ENCODE peak calls at places on chromosomes 2 and 18, in six cellular contexts. N is HCT116, T is K562, H is H1, A is HepG2, C is SK-N-SH. D is an unnamed sample.

GRCh38 chr2:39704540-39704939 is 38.8 kb downstream of the TMEM178A start:
- DNase-seq in N (no peak), T (no peak), H (no peak), A (peak), C (no peak), D (no peak)

GRCh38 chr2:18473241-18473841 is 87.1 kb downstream of the RDH14 start:
- DNase-seq in N (no peak), T (peak), H (no peak), A (no peak), C (no peak), D (no peak)

GRCh38 chr2:31384351-31384750 is 30.2 kb downstream of the XDH start:
- DNase-seq in N (peak), T (no peak), H (no peak), A (no peak), C (no peak), D (no peak)

GRCh38 chr2:234204480-234204879 is 154.0 kb downstream of the SPP2 start:
- DNase-seq in N (no peak), T (no peak), H (no peak), A (no peak), C (no peak), D (no peak)

GRCh38 chr2:28348149-28348567 is 44.5 kb upstream of the FOSL2 start:
- DNase-seq in N (no peak), T (no peak), H (no peak), A (no peak), C (no peak), D (no peak)

GRCh38 chr2:131366643-131367042 is 2.7 kb upstream of the RAB6D start:
- DNase-seq in N (no peak), T (no peak), H (no peak), A (no peak), C (no peak), D (no peak)

GRCh38 chr18:72444756-72445155 is 99.4 kb downstream of the CBLN2 start:
- DNase-seq in N (no peak), T (no peak), H (no peak), A (no peak), C (no peak), D (no peak)

GRCh38 chr18:12278765-12279682 is 24.9 kb downstream of the CIDEA start:
- DNase-seq in N (no peak), T (no peak), H (peak), A (peak), C (no peak), D (no peak)

GRCh38 chr18:7319161-7319560 is 88.3 kb downstream of the LRRC30 start:
- DNase-seq in N (no peak), T (no peak), H (no peak), A (no peak), C (no peak), D (no peak)

GRCh38 chr18:73511751-73512525 is 635.7 kb downstream of the FBXO15 start:
- DNase-seq in N (no peak), T (no peak), H (no peak), A (no peak), C (no peak), D (no peak)

GRCh38 chr2:239310401-239311061 is 90.3 kb downstream of the HDAC4 start:
- DNase-seq in N (no peak), T (no peak), H (peak), A (no peak), C (no peak), D (no peak)

GRCh38 chr2:240831594-240832204 is 11.7 kb upstream of the KIF1A start:
- DNase-seq in N (no peak), T (no peak), H (peak), A (no peak), C (peak), D (no peak)

GRCh38 chr2:31317387-31317786 is 83.4 kb downstream of the EHD3 start:
- DNase-seq in N (no peak), T (no peak), H (no peak), A (no peak), C (no peak), D (no peak)

GRCh38 chr2:205776720-205777119 is 94.4 kb downstream of the NRP2 start:
- DNase-seq in N (no peak), T (no peak), H (no peak), A (no peak), C (no peak), D (no peak)

GRCh38 chr2:192298664-192299063 is 103.9 kb upstream of the TMEFF2 start:
- DNase-seq in N (no peak), T (no peak), H (no peak), A (no peak), C (no peak), D (no peak)

DNA sequence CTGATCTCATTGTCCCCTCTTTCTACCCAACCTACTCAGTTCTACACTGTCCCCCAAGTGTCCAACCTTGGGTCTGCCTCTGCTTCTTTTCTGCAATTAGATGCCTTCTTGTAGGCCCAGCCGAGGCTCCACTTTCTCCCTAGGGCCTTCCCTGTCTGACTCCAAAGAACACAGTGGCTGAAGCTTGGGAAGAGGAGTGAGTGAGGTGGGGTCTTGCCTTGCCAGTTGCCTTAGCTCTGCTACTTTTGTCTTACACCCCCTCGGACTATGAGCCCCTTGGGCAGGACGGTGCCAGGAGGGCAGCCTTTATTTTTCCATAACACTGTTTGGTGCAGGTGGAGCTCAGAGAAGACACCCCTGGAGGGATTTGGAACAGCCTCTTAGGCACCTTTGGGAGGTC is 345.1 kb downstream of the CYP26B1 start:
- DNase-seq in N (no peak), T (no peak), H (no peak), A (no peak), C (no peak), D (no peak)
- TF ChIP-seq JUND in N (no peak), T (no peak), H (no peak), A (no peak), C (no peak), D (no peak)

GRCh38 chr2:11411768-11412448 is 54.1 kb downstream of the E2F6 start:
- DNase-seq in N (no peak), T (peak), H (peak), A (peak), C (peak), D (peak)
- TF ChIP-seq JUND in N (no peak), T (peak), H (no peak), A (no peak), C (no peak), D (no peak)

GRCh38 chr2:218834685-218835084 is 3.1 kb upstream of the PRKAG3 start:
- DNase-seq in N (no peak), T (no peak), H (no peak), A (no peak), C (no peak), D (no peak)
- TF ChIP-seq JUND in N (no peak), T (no peak), H (no peak), A (no peak), C (no peak), D (no peak)

GRCh38 chr18:6015364-6015763 is 120.0 kb upstream of the TMEM200C start:
- DNase-seq in N (no peak), T (no peak), H (no peak), A (peak), C (no peak), D (no peak)

GRCh38 chr18:6013101-6013790 is 117.9 kb upstream of the TMEM200C start:
- DNase-seq in N (no peak), T (no peak), H (no peak), A (no peak), C (no peak), D (no peak)

GRCh38 chr18:6009751-6010150 is 114.4 kb upstream of the TMEM200C start:
- DNase-seq in N (no peak), T (no peak), H (no peak), A (no peak), C (no peak), D (no peak)

GRCh38 chr18:6004683-6005082 is 109.4 kb upstream of the TMEM200C start:
- DNase-seq in N (no peak), T (no peak), H (no peak), A (no peak), C (no peak), D (no peak)

DNA sequence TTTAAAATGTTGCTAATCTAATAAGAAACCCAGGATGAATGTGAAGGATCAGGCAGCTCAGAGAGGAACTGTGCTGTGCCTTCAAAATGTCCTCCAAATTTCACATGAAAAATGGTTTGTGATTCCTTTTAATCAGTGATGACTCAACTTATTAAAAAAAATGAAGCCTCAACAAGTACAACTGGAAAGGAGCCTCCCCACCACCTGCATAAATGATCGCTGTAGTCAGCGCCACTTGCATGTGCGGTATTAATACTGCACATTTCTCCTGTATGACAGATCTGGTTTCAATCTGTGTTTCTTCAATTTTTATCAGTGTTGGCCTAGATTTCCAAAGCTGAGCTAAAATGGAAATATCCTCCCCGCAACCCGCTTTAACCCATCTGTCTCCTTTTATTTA is 115.0 kb upstream of the TMEM200C start:
- DNase-seq in N (no peak), T (no peak), H (no peak), A (no peak), C (no peak), D (no peak)
- TF ChIP-seq JUND in N (no peak), T (no peak), H (no peak), A (no peak), C (no peak), D (no peak)

DNA sequence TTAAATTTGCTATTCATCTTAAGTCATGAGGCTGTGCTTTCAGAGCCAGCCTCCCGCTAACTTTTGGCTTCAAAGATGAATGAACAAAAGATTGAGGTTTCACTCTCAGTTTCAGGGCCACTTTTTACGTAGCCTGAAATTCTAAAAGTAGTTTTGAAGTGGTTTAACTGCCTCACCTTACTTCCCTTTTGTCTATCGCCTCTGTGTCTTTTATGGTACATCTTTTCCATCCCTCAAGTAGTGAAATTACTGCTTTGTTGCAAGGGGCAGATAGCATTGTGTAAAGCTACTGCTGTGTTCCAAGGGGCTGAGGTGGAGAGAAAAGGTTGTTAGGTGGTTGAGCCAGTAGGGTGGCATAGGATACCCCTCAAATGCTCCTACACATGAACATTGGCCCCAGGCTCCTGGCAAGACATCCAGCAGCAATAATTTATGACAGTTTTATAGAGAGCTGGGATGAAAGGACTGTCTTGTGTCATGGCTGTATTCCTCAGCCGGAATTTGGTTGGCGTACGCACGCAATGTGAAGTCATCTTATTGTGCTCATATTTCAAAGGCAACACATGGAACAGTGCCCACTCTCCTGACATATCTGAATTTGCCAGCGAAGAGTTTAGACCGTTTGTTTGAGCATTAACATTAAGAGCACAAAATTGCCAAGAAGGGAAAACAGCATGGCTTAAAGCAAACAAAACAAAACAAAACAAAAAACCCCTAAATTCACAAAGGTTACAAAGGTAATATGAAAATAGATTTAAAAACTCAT is 32.2 kb downstream of the QPCT start:
- DNase-seq in N (peak), T (no peak), H (peak), A (no peak), C (no peak), D (peak)
- TF ChIP-seq JUND in N (peak), T (no peak), H (no peak), A (no peak), C (no peak), D (no peak)

GRCh38 chr2:85506768-85507181 is 32.2 kb upstream of the MAT2A start:
- DNase-seq in N (no peak), T (no peak), H (no peak), A (no peak), C (no peak), D (no peak)
- TF ChIP-seq JUND in N (no peak), T (no peak), H (no peak), A (no peak), C (no peak), D (no peak)

GRCh38 chr2:231399046-231399852 is 3.7 kb downstream of the B3GNT7 start:
- DNase-seq in N (no peak), T (no peak), H (no peak), A (no peak), C (peak), D (no peak)

GRCh38 chr2:231397011-231397927 is 1.8 kb downstream of the B3GNT7 start:
- DNase-seq in N (no peak), T (peak), H (no peak), A (no peak), C (no peak), D (peak)

GRCh38 chr2:231397928-231398294 is 2.4 kb downstream of the B3GNT7 start:
- DNase-seq in N (no peak), T (no peak), H (no peak), A (no peak), C (no peak), D (no peak)

GRCh38 chr2:231398585-231398984 is 3.1 kb downstream of the B3GNT7 start:
- DNase-seq in N (no peak), T (no peak), H (no peak), A (no peak), C (no peak), D (no peak)

DNA sequence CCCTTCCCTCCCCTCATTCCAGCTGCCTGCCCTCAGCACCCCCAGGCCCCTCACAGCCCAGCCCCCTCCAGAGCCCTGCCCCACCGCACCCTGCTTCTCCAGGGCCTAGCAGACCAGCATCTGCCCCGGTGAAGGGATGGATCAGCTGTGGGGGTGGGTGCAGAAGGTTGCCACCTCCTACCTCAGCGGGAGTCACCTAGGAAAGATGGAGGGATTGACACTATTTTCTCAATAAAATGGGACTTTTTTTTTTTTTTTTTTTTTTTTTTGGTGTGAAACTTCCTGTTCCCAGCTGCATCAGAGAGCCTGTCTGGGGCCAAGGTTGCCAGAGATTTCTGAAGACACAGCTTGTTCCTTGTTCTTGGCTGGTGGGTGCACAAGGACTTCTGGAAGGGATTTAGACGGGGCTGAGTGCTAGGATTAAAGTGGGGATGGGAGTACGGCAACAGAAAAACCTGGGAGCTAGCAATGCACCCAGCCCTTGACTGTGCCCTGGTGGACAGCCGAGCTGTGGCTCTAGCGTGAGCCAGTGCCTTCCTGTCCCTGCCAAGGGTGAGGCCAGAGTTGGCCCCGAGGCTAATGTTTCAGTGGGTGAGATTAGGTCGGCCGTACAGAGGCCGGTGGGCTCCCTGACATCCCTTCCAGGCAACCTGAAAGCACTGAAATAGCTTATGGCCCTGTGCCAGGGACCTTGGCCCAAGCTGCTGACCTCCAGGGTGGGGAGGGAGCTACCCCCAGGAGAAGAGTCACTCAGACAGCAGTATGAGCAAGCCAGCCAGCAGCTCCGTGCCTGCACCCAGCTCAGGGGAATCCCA is 4.5 kb downstream of the B3GNT7 start:
- DNase-seq in N (no peak), T (peak), H (peak), A (peak), C (peak), D (no peak)
- TF ChIP-seq JUND in N (no peak), T (no peak), H (no peak), A (no peak), C (no peak), D (no peak)

DNA sequence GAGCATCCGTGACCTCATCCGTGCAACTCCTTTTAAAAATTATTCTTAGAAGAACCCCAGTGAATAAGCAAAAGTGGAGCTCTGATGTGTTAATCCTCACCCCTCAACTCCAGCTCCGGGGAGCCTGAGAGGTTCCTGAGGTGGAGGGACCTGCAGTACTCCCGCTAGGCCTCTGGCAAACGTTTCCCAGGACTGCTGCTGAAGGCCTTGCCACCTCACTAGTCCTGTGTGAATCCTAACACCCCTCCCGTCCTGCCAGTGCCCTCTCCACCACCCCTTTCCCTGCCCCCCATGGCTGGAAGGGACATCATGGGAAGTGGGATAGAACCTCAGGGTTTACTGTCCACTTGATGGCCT is 70.9 kb downstream of the INPP4A start:
- DNase-seq in N (no peak), T (peak), H (no peak), A (no peak), C (no peak), D (no peak)
- TF ChIP-seq JUND in N (no peak), T (no peak), H (no peak), A (no peak), C (no peak), D (no peak)